ENCODE peak calls at places on chromosomes 4 and X, in four cellular contexts. One of them, this sample, is unnamed.

GRCh38 chr4:91032725-91033445 is 905.7 kb downstream of the CCSER1 start:
- DNase-seq in HuH-7.5: no peak
- DNase-seq in sigmoid colon: no peak
- DNase-seq in NAMALWA: no peak
- DNase-seq in this sample: no peak

GRCh38 chr4:37555324-37555723 is 130.9 kb downstream of the RELL1 start:
- DNase-seq in HuH-7.5: no peak
- DNase-seq in sigmoid colon: no peak
- DNase-seq in NAMALWA: no peak
- DNase-seq in this sample: no peak

GRCh38 chr4:10576236-10576635 is 108.3 kb downstream of the CLNK start:
- DNase-seq in HuH-7.5: no peak
- DNase-seq in sigmoid colon: no peak
- DNase-seq in NAMALWA: no peak
- DNase-seq in this sample: no peak

GRCh38 chrX:110852180-110852579 is 56.6 kb upstream of the CHRDL1 start:
- DNase-seq in HuH-7.5: no peak
- DNase-seq in sigmoid colon: no peak
- DNase-seq in NAMALWA: peak
- DNase-seq in this sample: no peak

GRCh38 chr4:43754566-43754965 is 694.0 kb downstream of the KCTD8 start:
- DNase-seq in HuH-7.5: no peak
- DNase-seq in sigmoid colon: no peak
- DNase-seq in NAMALWA: no peak
- DNase-seq in this sample: no peak

GRCh38 chr4:124753941-124754581 is 41.5 kb upstream of the ANKRD50 start:
- DNase-seq in HuH-7.5: peak
- DNase-seq in sigmoid colon: no peak
- DNase-seq in NAMALWA: no peak
- DNase-seq in this sample: no peak

GRCh38 chrX:69126642-69127041 is 38.6 kb downstream of the PJA1 start:
- DNase-seq in HuH-7.5: no peak
- DNase-seq in sigmoid colon: no peak
- DNase-seq in NAMALWA: no peak
- DNase-seq in this sample: no peak

GRCh38 chr4:121308828-121309227 is 72.0 kb downstream of the QRFPR start:
- DNase-seq in HuH-7.5: no peak
- DNase-seq in sigmoid colon: no peak
- DNase-seq in NAMALWA: no peak
- DNase-seq in this sample: no peak

GRCh38 chr4:90904018-90904417 is 776.8 kb downstream of the CCSER1 start:
- DNase-seq in HuH-7.5: no peak
- DNase-seq in sigmoid colon: no peak
- DNase-seq in NAMALWA: no peak
- DNase-seq in this sample: no peak

GRCh38 chr4:23932935-23933334 is 43.1 kb upstream of the PPARGC1A start:
- DNase-seq in HuH-7.5: no peak
- DNase-seq in sigmoid colon: no peak
- DNase-seq in NAMALWA: no peak
- DNase-seq in this sample: no peak

GRCh38 chr4:91116861-91117260 is 989.7 kb downstream of the CCSER1 start:
- DNase-seq in HuH-7.5: no peak
- DNase-seq in sigmoid colon: no peak
- DNase-seq in NAMALWA: peak
- DNase-seq in this sample: no peak

GRCh38 chr4:74473155-74473811 is 28.3 kb downstream of the AREG start:
- DNase-seq in HuH-7.5: no peak
- DNase-seq in sigmoid colon: no peak
- DNase-seq in NAMALWA: no peak
- DNase-seq in this sample: no peak

GRCh38 chr4:177107288-177107901 is 202.3 kb upstream of the NEIL3 start:
- DNase-seq in HuH-7.5: no peak
- DNase-seq in sigmoid colon: no peak
- DNase-seq in NAMALWA: no peak
- DNase-seq in this sample: no peak

GRCh38 chr4:173794662-173795061 is 264.6 kb upstream of the HAND2 start:
- DNase-seq in HuH-7.5: no peak
- DNase-seq in sigmoid colon: no peak
- DNase-seq in NAMALWA: no peak
- DNase-seq in this sample: no peak

This sample was measured in cardiac septum.